ENCODE peak calls at places on chromosomes 3 and 15, in five cellular contexts. H is PC-3, F is skeletal muscle cell, C is epithelial cell of esophagus, P is lung. Z is an unnamed sample.

GRCh38 chr3:42752441-42752840 is 20.6 kb downstream of the CCDC13 start:
- DNase-seq in H (no peak), F (no peak), C (no peak), P (no peak), Z (no peak)

GRCh38 chr15:58462973-58463663 is 31.3 kb downstream of the LIPC start:
- DNase-seq in H (no peak), F (no peak), C (no peak), P (no peak), Z (no peak)

GRCh38 chr3:42827023-42827422 is 17.8 kb downstream of the ACKR2 start:
- DNase-seq in H (peak; percentile 66), F (no peak), C (peak; percentile 64), P (no peak), Z (no peak)

GRCh38 chr15:67940324-67940719 is 100.5 kb upstream of the RNU6-1 start:
- DNase-seq in H (no peak), F (no peak), C (no peak), P (no peak), Z (no peak)

GRCh38 chr3:77468408-77469045 is 428.6 kb downstream of the ROBO2 start:
- DNase-seq in H (no peak), F (no peak), C (no peak), P (no peak), Z (no peak)

GRCh38 chr3:158896729-158897128 is 94.9 kb downstream of the MFSD1 start:
- DNase-seq in H (no peak), F (no peak), C (no peak), P (no peak), Z (no peak)

GRCh38 chr3:29926391-29926790 is 645.5 kb downstream of the RBMS3 start:
- DNase-seq in H (no peak), F (no peak), C (no peak), P (no peak), Z (no peak)

GRCh38 chr15:41017051-41017735 is 63.9 kb downstream of the CHAC1 start:
- DNase-seq in H (no peak), F (no peak), C (no peak), P (no peak), Z (no peak)

GRCh38 chr15:57377478-57377847 is 1.2 kb downstream of the CGNL1 start:
- DNase-seq in H (peak; percentile 50), F (no peak), C (peak; percentile 50), P (no peak), Z (no peak)

GRCh38 chr15:93060336-93061248 is 28.4 kb downstream of the RGMA start:
- DNase-seq in H (no peak), F (no peak), C (no peak), P (no peak), Z (no peak)

GRCh38 chr3:112822116-112823055 is 24.3 kb downstream of the CD200R1L start:
- DNase-seq in H (peak; percentile 59), F (no peak), C (no peak), P (no peak), Z (no peak)

GRCh38 chr15:58562135-58562534 is 130.3 kb downstream of the LIPC start:
- DNase-seq in H (no peak), F (no peak), C (no peak), P (no peak), Z (no peak)

GRCh38 chr15:50116477-50116876 is 2.6 kb downstream of the ATP8B4 start:
- DNase-seq in H (peak; percentile 56), F (no peak), C (peak; percentile 30), P (no peak), Z (no peak)

GRCh38 chr3:103786296-103786695 is 1351.5 kb downstream of the ZPLD1 start:
- DNase-seq in H (no peak), F (no peak), C (peak; percentile 14), P (no peak), Z (no peak)

GRCh38 chr3:47685037-47685436 is 96.7 kb downstream of the SMARCC1 start:
- DNase-seq in H (peak; percentile 53), F (no peak), C (peak; percentile 24), P (no peak), Z (no peak)

GRCh38 chr3:95609411-95609810 is 1205.0 kb upstream of the EPHA6 start:
- DNase-seq in H (no peak), F (no peak), C (no peak), P (no peak), Z (no peak)

GRCh38 chr3:110575702-110576101 is 495.9 kb upstream of the NECTIN3 start:
- DNase-seq in H (no peak), F (no peak), C (no peak), P (no peak), Z (no peak)

GRCh38 chr15:89112341-89112971 is 24.2 kb downstream of the ABHD2 start:
- DNase-seq in H (peak; percentile 67), F (no peak), C (no peak), P (no peak), Z (no peak)

GRCh38 chr3:122555275-122556071 is 8.6 kb downstream of the PARP9 start:
- DNase-seq in H (peak; percentile 87), F (no peak), C (peak; percentile 40), P (no peak), Z (no peak)

GRCh38 chr3:46586738-46587246 is 20.7 kb upstream of the LRRC2 start:
- DNase-seq in H (no peak), F (no peak), C (no peak), P (no peak), Z (no peak)

GRCh38 chr3:8500208-8500961 is 1.2 kb upstream of the LMCD1 start:
- DNase-seq in H (peak; percentile 94), F (no peak), C (peak; percentile 39), P (peak; percentile 43), Z (no peak)

GRCh38 chr15:40342421-40343313 is 1.9 kb upstream of the CCDC9B start:
- DNase-seq in H (peak; percentile 89), F (no peak), C (peak; percentile 92), P (no peak), Z (no peak)

GRCh38 chr15:62472616-62473299 is 307.7 kb upstream of the C2CD4B start:
- DNase-seq in H (peak; percentile 38), F (no peak), C (no peak), P (no peak), Z (no peak)

GRCh38 chr3:158696618-158697017 is 24.2 kb upstream of the LXN start:
- DNase-seq in H (peak; percentile 63), F (no peak), C (peak; percentile 41), P (no peak), Z (no peak)

GRCh38 chr3:46123646-46124045 is 84.5 kb downstream of the CCR1 start:
- DNase-seq in H (no peak), F (no peak), C (no peak), P (no peak), Z (no peak)

DNA sequence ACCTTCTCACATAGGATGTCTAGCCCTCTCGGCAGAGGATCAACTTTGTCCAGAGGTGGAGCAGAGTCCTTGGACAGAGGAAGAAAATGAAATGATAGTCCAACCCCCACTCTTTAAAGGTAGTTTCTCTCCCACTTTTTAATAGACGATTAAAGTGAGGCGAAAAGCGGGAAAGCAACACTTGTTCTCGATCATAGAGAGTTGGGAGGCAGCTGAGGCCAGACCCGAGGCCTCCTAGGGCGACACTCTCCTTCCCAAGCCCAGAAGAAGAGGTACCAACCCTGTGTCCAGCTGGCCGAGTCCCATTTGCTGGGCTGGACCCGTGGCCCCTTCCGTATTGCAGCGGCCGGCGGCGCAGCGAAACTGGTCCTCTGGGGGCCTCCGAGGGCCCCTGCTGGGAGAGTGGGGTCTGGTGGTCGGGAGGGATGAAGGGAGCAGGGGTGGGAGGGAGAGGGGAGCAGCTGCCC is 2.3 kb downstream of the WNT5A start:
- DNase-seq in H (peak; percentile 12), F (no peak), C (no peak), P (no peak), Z (no peak)
- H3K4me3 ChIP-seq in H (peak overlapping the region; percentile 90), F (peak overlapping the region; percentile 95), C (no peak overlapping the region), P (no peak overlapping the region), Z (peak overlapping the region; percentile 48)

GRCh38 chr3:141442914-141443313 is 43.9 kb upstream of the RASA2 start:
- DNase-seq in H (no peak), F (no peak), C (no peak), P (no peak), Z (no peak)

GRCh38 chr3:141441381-141442365 is 45.2 kb upstream of the RASA2 start:
- DNase-seq in H (peak; percentile 77), F (no peak), C (peak; percentile 68), P (peak; percentile 68), Z (no peak)

GRCh38 chr3:141440942-141441341 is 45.9 kb upstream of the RASA2 start:
- DNase-seq in H (no peak), F (no peak), C (no peak), P (no peak), Z (no peak)

GRCh38 chr3:141442421-141442820 is 44.4 kb upstream of the RASA2 start:
- DNase-seq in H (no peak), F (no peak), C (no peak), P (no peak), Z (no peak)

GRCh38 chr3:141439589-141439988 is 47.2 kb upstream of the RASA2 start:
- DNase-seq in H (no peak), F (no peak), C (no peak), P (no peak), Z (no peak)
- H3K4me3 ChIP-seq in H (no peak overlapping the region), F (no peak overlapping the region), C (no peak overlapping the region), P (no peak overlapping the region), Z (no peak overlapping the region)

DNA sequence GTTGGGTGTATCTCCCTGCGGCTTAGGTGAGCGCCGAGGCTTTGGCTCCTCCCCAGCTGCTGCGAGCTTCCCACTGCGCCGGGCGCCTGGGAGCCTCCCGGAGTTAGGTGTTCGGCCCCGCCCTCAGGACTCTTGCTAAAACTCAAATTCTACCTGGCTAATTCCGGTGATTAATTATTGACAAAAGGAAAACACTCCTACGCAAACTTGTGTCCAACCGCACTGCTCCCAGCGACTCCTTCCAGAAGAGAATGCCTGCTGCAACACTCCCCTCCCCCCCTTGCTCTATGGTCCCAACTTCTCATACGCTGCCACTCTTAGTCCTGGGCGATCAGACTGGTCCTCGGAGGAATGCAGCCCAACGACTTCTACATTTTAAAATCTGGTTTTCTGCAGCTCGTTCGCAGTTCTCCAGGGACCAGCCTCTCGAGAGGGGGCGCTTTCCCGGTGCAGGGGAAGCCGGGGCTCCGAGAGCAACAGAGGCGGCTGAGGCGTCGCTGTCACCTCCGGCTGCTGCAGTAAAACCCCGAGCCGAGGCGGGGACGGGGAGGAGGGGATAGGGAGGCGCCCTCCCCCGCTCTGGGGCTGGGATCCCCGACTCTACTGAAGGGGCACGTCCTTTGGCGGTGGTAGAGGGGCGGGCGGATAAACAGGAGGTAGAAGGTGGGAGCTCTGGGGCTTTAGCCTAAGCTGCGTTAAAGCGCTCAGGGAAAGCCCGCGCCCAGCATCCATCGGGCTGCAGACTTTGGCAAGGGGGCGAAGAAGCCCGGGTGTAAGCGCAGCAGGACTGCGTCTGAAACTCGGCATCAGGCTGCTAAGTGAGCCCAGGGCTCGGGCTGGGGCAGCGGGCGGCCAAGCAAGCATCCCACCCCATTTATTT is at the start of gene SPTSSB:
- DNase-seq in H (peak; percentile 96), F (no peak), C (peak; percentile 92), P (peak; percentile 35), Z (no peak)
- H3K4me3 ChIP-seq in H (peak within 1 kb of the TSS; percentile 76), F (peak within 1 kb of the TSS; percentile 55), C (peak within 1 kb of the TSS; percentile 58), P (peak within 1 kb of the TSS; percentile 18), Z (peak within 1 kb of the TSS; percentile 75)

GRCh38 chr15:43143203-43143941 is 10.0 kb downstream of the TMEM62 start:
- DNase-seq in H (peak; percentile 68), F (no peak), C (peak; percentile 17), P (no peak), Z (no peak)
- H3K4me3 ChIP-seq in H (no peak overlapping the region), F (no peak overlapping the region), C (no peak overlapping the region), P (no peak overlapping the region), Z (no peak overlapping the region)

Z was measured in keratinocyte.